ENCODE peak calls at places on chromosome 5, in seven cellular contexts. One of them, this sample, is unnamed.

GRCh38 chr5:14416709-14417108 is 164.9 kb upstream of the OTULINL start:
- DNase-seq in A549: no peak
- DNase-seq in heart left ventricle: no peak
- DNase-seq in endodermal cell: peak; percentile 72
- DNase-seq in heart right ventricle: no peak
- DNase-seq in breast epithelium: no peak
- DNase-seq in colonic mucosa: no peak
- DNase-seq in this sample: no peak

GRCh38 chr5:139207302-139208000 is 9.3 kb upstream of the SIL1 start:
- DNase-seq in colonic mucosa: no peak
- DNase-seq in breast epithelium: no peak
- DNase-seq in endodermal cell: no peak
- DNase-seq in heart left ventricle: no peak
- DNase-seq in A549: no peak
- DNase-seq in heart right ventricle: no peak
- DNase-seq in this sample: no peak

GRCh38 chr5:173989432-173990082 is 587 bp downstream of the C5orf47 start:
- DNase-seq in heart left ventricle: no peak
- DNase-seq in heart right ventricle: no peak
- DNase-seq in endodermal cell: no peak
- DNase-seq in breast epithelium: no peak
- DNase-seq in colonic mucosa: no peak
- DNase-seq in A549: no peak
- DNase-seq in this sample: no peak

GRCh38 chr5:139131881-139132480 is 66.2 kb downstream of the SIL1 start:
- DNase-seq in breast epithelium: no peak
- DNase-seq in endodermal cell: no peak
- DNase-seq in colonic mucosa: no peak
- DNase-seq in heart left ventricle: no peak
- DNase-seq in heart right ventricle: no peak
- DNase-seq in A549: no peak
- DNase-seq in this sample: no peak

GRCh38 chr5:11878846-11879245 is 25.4 kb downstream of the CTNND2 start:
- DNase-seq in heart right ventricle: no peak
- DNase-seq in colonic mucosa: no peak
- DNase-seq in A549: no peak
- DNase-seq in heart left ventricle: no peak
- DNase-seq in endodermal cell: no peak
- DNase-seq in breast epithelium: no peak
- DNase-seq in this sample: no peak

GRCh38 chr5:124729687-124730359 is 16.6 kb downstream of the ZNF608 start:
- DNase-seq in heart left ventricle: no peak
- DNase-seq in heart right ventricle: no peak
- DNase-seq in A549: no peak
- DNase-seq in breast epithelium: no peak
- DNase-seq in colonic mucosa: no peak
- DNase-seq in endodermal cell: peak; percentile 14
- DNase-seq in this sample: no peak

GRCh38 chr5:16774806-16775205 is 158.0 kb upstream of the RETREG1 start:
- DNase-seq in breast epithelium: no peak
- DNase-seq in heart right ventricle: no peak
- DNase-seq in heart left ventricle: no peak
- DNase-seq in colonic mucosa: no peak
- DNase-seq in A549: no peak
- DNase-seq in endodermal cell: no peak
- DNase-seq in this sample: no peak

GRCh38 chr5:18119156-18119785 is 485.0 kb downstream of the TAF11L14 start:
- DNase-seq in endodermal cell: peak; percentile 89
- DNase-seq in heart left ventricle: no peak
- DNase-seq in colonic mucosa: no peak
- DNase-seq in heart right ventricle: no peak
- DNase-seq in breast epithelium: no peak
- DNase-seq in A549: no peak
- DNase-seq in this sample: no peak

GRCh38 chr5:60455589-60455988 is 244.4 kb downstream of the DEPDC1B start:
- DNase-seq in colonic mucosa: no peak
- DNase-seq in endodermal cell: no peak
- DNase-seq in heart left ventricle: no peak
- DNase-seq in heart right ventricle: no peak
- DNase-seq in breast epithelium: no peak
- DNase-seq in A549: no peak
- DNase-seq in this sample: no peak

GRCh38 chr5:108266235-108266634 is 115.7 kb downstream of the FBXL17 start:
- DNase-seq in heart right ventricle: no peak
- DNase-seq in breast epithelium: no peak
- DNase-seq in endodermal cell: no peak
- DNase-seq in heart left ventricle: no peak
- DNase-seq in colonic mucosa: no peak
- DNase-seq in A549: no peak
- DNase-seq in this sample: no peak

GRCh38 chr5:154860765-154861164 is 2.3 kb downstream of the CNOT8 start:
- DNase-seq in colonic mucosa: no peak
- DNase-seq in heart left ventricle: no peak
- DNase-seq in A549: no peak
- DNase-seq in breast epithelium: no peak
- DNase-seq in heart right ventricle: no peak
- DNase-seq in endodermal cell: no peak
- DNase-seq in this sample: no peak
- H3K27ac ChIP-seq in colonic mucosa: peak overlapping the region; percentile 99
- H3K27ac ChIP-seq in heart left ventricle: peak overlapping the region; percentile 4
- H3K27ac ChIP-seq in A549: no peak overlapping the region
- H3K27ac ChIP-seq in breast epithelium: no peak overlapping the region
- H3K27ac ChIP-seq in heart right ventricle: peak overlapping the region; percentile 99
- H3K27ac ChIP-seq in endodermal cell: no peak overlapping the region
- H3K27ac ChIP-seq in this sample: peak overlapping the region; percentile 97

DNA sequence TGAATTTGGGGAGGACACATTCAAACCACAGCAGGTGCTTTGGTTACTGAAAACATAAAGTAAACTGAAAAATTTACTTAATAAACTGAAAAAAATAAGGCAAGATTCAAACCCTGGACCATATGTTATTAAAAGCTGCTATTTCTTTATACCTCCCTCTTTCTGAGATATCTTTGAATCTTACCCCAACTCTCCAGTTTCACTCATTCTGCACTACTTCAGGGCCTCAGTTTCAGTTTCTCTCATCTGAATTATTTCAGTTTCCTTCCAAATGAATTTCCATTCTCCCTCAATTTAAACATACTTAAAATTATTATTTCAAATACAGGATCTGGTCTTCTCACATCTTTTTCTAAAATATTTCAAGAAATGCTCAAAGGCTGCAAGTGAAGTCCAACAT is 4.9 kb upstream of the OXCT1 start:
- DNase-seq in endodermal cell: no peak
- DNase-seq in heart right ventricle: no peak
- DNase-seq in A549: no peak
- DNase-seq in colonic mucosa: no peak
- DNase-seq in breast epithelium: no peak
- DNase-seq in heart left ventricle: no peak
- DNase-seq in this sample: no peak
- H3K4me3 ChIP-seq in endodermal cell: no peak overlapping the region
- H3K4me3 ChIP-seq in heart right ventricle: no peak overlapping the region
- H3K4me3 ChIP-seq in A549: no peak overlapping the region
- H3K4me3 ChIP-seq in colonic mucosa: no peak overlapping the region
- H3K4me3 ChIP-seq in breast epithelium: no peak overlapping the region
- H3K4me3 ChIP-seq in heart left ventricle: no peak overlapping the region
- H3K4me3 ChIP-seq in this sample: no peak overlapping the region

GRCh38 chr5:147818290-147818689 is 13.2 kb downstream of the SPINK1 start:
- DNase-seq in breast epithelium: no peak
- DNase-seq in endodermal cell: no peak
- DNase-seq in heart right ventricle: no peak
- DNase-seq in heart left ventricle: no peak
- DNase-seq in A549: no peak
- DNase-seq in colonic mucosa: no peak
- DNase-seq in this sample: no peak

GRCh38 chr5:147821791-147822190 is 9.7 kb downstream of the SPINK1 start:
- DNase-seq in breast epithelium: no peak
- DNase-seq in colonic mucosa: no peak
- DNase-seq in A549: no peak
- DNase-seq in heart right ventricle: no peak
- DNase-seq in endodermal cell: no peak
- DNase-seq in heart left ventricle: no peak
- DNase-seq in this sample: no peak

GRCh38 chr5:147826351-147826750 is 5.1 kb downstream of the SPINK1 start:
- DNase-seq in A549: no peak
- DNase-seq in heart right ventricle: no peak
- DNase-seq in heart left ventricle: no peak
- DNase-seq in colonic mucosa: no peak
- DNase-seq in breast epithelium: no peak
- DNase-seq in endodermal cell: no peak
- DNase-seq in this sample: no peak

GRCh38 chr5:147819371-147819770 is 12.1 kb downstream of the SPINK1 start:
- DNase-seq in heart left ventricle: no peak
- DNase-seq in heart right ventricle: no peak
- DNase-seq in A549: no peak
- DNase-seq in endodermal cell: no peak
- DNase-seq in breast epithelium: no peak
- DNase-seq in colonic mucosa: no peak
- DNase-seq in this sample: no peak

DNA sequence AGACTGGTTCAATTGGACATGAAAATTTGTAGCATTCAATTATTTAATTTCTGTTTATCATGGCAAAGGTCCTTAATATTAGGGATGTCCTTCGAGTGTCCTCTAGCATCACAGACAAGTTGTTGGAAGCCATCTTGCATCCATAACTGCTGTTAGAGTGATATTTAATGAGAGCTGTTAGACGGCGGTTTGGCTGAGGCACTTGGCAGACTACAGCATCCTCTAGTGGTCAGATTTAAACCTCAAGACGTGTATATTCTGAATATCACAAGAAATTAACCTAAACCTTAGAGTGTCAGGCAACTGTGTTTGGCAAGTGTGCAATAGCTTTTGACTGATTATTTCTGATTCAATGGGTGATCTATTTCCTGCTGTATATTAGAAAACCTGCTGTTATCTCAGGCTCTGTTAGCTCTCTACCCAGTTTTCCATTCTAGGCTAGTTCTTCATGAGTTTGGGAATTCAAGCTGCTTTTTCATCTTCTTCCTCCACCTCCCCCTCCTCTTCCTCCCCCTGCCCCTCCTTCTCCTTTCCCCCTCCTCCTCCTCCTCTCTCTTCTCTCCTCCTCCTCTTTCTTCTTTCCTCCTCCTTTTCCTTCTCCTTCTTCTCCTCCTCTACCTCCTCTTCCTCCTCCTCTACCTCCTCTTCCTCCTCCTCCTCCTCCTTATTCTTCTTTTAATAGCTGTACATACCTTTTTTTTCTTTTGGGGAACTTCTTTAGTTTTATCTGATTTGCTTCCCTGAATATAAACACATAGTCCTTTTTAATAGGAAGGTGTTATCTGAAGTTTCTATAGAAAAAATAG is 8.6 kb downstream of the SPINK1 start:
- DNase-seq in endodermal cell: peak; percentile 71
- DNase-seq in breast epithelium: peak; percentile 27
- DNase-seq in A549: peak; percentile 18
- DNase-seq in heart right ventricle: no peak
- DNase-seq in colonic mucosa: peak; percentile 50
- DNase-seq in heart left ventricle: peak; percentile 29
- DNase-seq in this sample: no peak
- H3K27ac ChIP-seq in endodermal cell: no peak overlapping the region
- H3K27ac ChIP-seq in breast epithelium: no peak overlapping the region
- H3K27ac ChIP-seq in A549: no peak overlapping the region
- H3K27ac ChIP-seq in heart right ventricle: no peak overlapping the region
- H3K27ac ChIP-seq in colonic mucosa: no peak overlapping the region
- H3K27ac ChIP-seq in heart left ventricle: no peak overlapping the region
- H3K27ac ChIP-seq in this sample: no peak overlapping the region

GRCh38 chr5:175027390-175027789 is 303.0 kb downstream of the MSX2 start:
- DNase-seq in endodermal cell: no peak
- DNase-seq in heart left ventricle: no peak
- DNase-seq in colonic mucosa: no peak
- DNase-seq in heart right ventricle: no peak
- DNase-seq in breast epithelium: no peak
- DNase-seq in A549: no peak
- DNase-seq in this sample: no peak
- H3K4me3 ChIP-seq in endodermal cell: no peak overlapping the region
- H3K4me3 ChIP-seq in heart left ventricle: no peak overlapping the region
- H3K4me3 ChIP-seq in colonic mucosa: no peak overlapping the region
- H3K4me3 ChIP-seq in heart right ventricle: no peak overlapping the region
- H3K4me3 ChIP-seq in breast epithelium: no peak overlapping the region
- H3K4me3 ChIP-seq in A549: no peak overlapping the region
- H3K4me3 ChIP-seq in this sample: no peak overlapping the region

DNA sequence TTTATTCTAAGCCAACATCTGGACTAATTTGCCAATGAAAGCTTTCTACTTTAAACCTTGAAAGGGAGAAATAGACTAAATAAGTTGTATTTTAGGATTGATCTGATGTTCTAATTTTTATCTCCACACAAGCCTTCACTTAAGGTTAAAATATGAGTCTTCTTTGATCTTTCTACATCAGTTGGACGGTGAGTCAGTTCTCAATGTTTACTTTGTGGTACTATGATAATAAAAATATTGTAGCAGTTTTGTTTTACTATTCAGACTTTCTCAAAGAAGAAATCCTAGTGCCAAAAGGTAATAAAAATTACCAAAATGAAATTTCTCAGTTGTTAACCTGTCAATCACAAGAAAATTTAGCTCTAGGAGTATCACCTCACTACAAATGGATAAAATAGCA is 203.5 kb upstream of the RGMB start:
- DNase-seq in endodermal cell: no peak
- DNase-seq in heart left ventricle: no peak
- DNase-seq in colonic mucosa: no peak
- DNase-seq in A549: no peak
- DNase-seq in heart right ventricle: no peak
- DNase-seq in breast epithelium: no peak
- DNase-seq in this sample: no peak
- H3K27ac ChIP-seq in endodermal cell: peak overlapping the region; percentile 46
- H3K27ac ChIP-seq in heart left ventricle: no peak overlapping the region
- H3K27ac ChIP-seq in colonic mucosa: no peak overlapping the region
- H3K27ac ChIP-seq in A549: no peak overlapping the region
- H3K27ac ChIP-seq in heart right ventricle: no peak overlapping the region
- H3K27ac ChIP-seq in breast epithelium: no peak overlapping the region
- H3K27ac ChIP-seq in this sample: no peak overlapping the region

DNA sequence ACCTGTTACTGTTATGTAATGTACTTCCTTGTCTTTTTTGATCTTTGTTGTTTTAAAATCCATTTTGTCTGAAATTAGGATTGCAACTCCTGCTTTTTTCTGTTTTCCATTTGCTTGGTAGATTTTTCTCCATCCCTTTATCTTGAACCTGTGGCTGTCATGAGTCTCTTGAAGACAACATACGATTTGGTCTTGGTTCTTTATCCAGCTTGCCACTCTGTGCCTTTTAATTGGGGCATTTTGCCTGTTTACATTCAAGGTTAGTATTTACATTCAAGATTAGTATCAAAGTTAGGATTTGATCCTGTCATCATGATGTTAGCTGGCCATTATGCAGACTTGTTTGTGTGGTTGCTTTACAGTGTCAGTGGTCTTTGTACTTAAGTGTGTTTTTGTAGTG is 156.8 kb downstream of the GDNF start:
- DNase-seq in A549: no peak
- DNase-seq in heart right ventricle: no peak
- DNase-seq in heart left ventricle: no peak
- DNase-seq in breast epithelium: no peak
- DNase-seq in endodermal cell: no peak
- DNase-seq in colonic mucosa: no peak
- DNase-seq in this sample: no peak
- H3K4me3 ChIP-seq in A549: no peak overlapping the region
- H3K4me3 ChIP-seq in heart right ventricle: no peak overlapping the region
- H3K4me3 ChIP-seq in heart left ventricle: no peak overlapping the region
- H3K4me3 ChIP-seq in breast epithelium: no peak overlapping the region
- H3K4me3 ChIP-seq in endodermal cell: no peak overlapping the region
- H3K4me3 ChIP-seq in colonic mucosa: no peak overlapping the region
- H3K4me3 ChIP-seq in this sample: no peak overlapping the region

This sample was measured in naive thymus-derived CD4-positive, alpha-beta T cell.